ENCODE peak calls at places on chromosomes 2 and 18, in four cellular contexts. One of them, this sample, is unnamed.

GRCh38 chr2:232400244-232401015 is 6.2 kb upstream of the ALPG start:
- DNase-seq in BJ: no peak
- DNase-seq in astrocyte of the spinal cord: no peak
- DNase-seq in cardiac muscle cell: no peak
- DNase-seq in this sample: no peak

GRCh38 chr18:48922801-48923730 is 27.7 kb downstream of the SMAD7 start:
- DNase-seq in cardiac muscle cell: no peak
- DNase-seq in astrocyte of the spinal cord: peak; percentile 94
- DNase-seq in BJ: peak; percentile 87
- DNase-seq in this sample: peak; percentile 98

GRCh38 chr2:27765621-27766286 is 5.8 kb upstream of the MRPL33 start:
- DNase-seq in BJ: no peak
- DNase-seq in astrocyte of the spinal cord: no peak
- DNase-seq in cardiac muscle cell: no peak
- DNase-seq in this sample: peak; percentile 56

GRCh38 chr2:42195559-42195958 is 26.4 kb downstream of the EML4 start:
- DNase-seq in astrocyte of the spinal cord: peak; percentile 35
- DNase-seq in BJ: peak; percentile 20
- DNase-seq in cardiac muscle cell: no peak
- DNase-seq in this sample: peak; percentile 92

GRCh38 chr2:104584393-104584792 is 269.5 kb upstream of the POU3F3 start:
- DNase-seq in astrocyte of the spinal cord: no peak
- DNase-seq in cardiac muscle cell: no peak
- DNase-seq in BJ: no peak
- DNase-seq in this sample: no peak

GRCh38 chr18:79518028-79518682 is 122.4 kb downstream of the NFATC1 start:
- DNase-seq in astrocyte of the spinal cord: no peak
- DNase-seq in BJ: no peak
- DNase-seq in cardiac muscle cell: no peak
- DNase-seq in this sample: no peak

GRCh38 chr2:74261204-74261864 is 62.9 kb downstream of the MTHFD2 start:
- DNase-seq in BJ: no peak
- DNase-seq in astrocyte of the spinal cord: peak; percentile 12
- DNase-seq in cardiac muscle cell: peak; percentile 64
- DNase-seq in this sample: peak; percentile 39

GRCh38 chr2:109285244-109285651 is 156.2 kb downstream of the SH3RF3 start:
- DNase-seq in cardiac muscle cell: no peak
- DNase-seq in astrocyte of the spinal cord: peak; percentile 90
- DNase-seq in BJ: peak; percentile 8
- DNase-seq in this sample: peak; percentile 25

GRCh38 chr2:58870704-58871103 is 629.6 kb upstream of the FANCL start:
- DNase-seq in cardiac muscle cell: no peak
- DNase-seq in BJ: no peak
- DNase-seq in astrocyte of the spinal cord: no peak
- DNase-seq in this sample: peak; percentile 3

GRCh38 chr2:73993376-73993775 is 8.7 kb downstream of the TET3 start:
- DNase-seq in astrocyte of the spinal cord: no peak
- DNase-seq in BJ: no peak
- DNase-seq in cardiac muscle cell: no peak
- DNase-seq in this sample: no peak

GRCh38 chr2:96164459-96165184 is 19.4 kb upstream of the DUSP2 start:
- DNase-seq in cardiac muscle cell: no peak
- DNase-seq in astrocyte of the spinal cord: no peak
- DNase-seq in BJ: no peak
- DNase-seq in this sample: no peak

GRCh38 chr2:147989809-147990403 is 30.6 kb downstream of the ORC4 start:
- DNase-seq in cardiac muscle cell: peak; percentile 18
- DNase-seq in astrocyte of the spinal cord: peak; percentile 72
- DNase-seq in BJ: no peak
- DNase-seq in this sample: peak; percentile 71

GRCh38 chr2:182587831-182588230 is 128.2 kb upstream of the DNAJC10 start:
- DNase-seq in cardiac muscle cell: no peak
- DNase-seq in astrocyte of the spinal cord: peak; percentile 91
- DNase-seq in BJ: peak; percentile 91
- DNase-seq in this sample: peak; percentile 70

GRCh38 chr2:231308631-231309414 is 86.7 kb upstream of the B3GNT7 start:
- DNase-seq in astrocyte of the spinal cord: peak; percentile 83
- DNase-seq in BJ: no peak
- DNase-seq in cardiac muscle cell: no peak
- DNase-seq in this sample: no peak

GRCh38 chr18:74316257-74317180 is 880 bp downstream of the C18orf63 start:
- DNase-seq in BJ: peak; percentile 78
- DNase-seq in astrocyte of the spinal cord: peak; percentile 67
- DNase-seq in cardiac muscle cell: peak; percentile 44
- DNase-seq in this sample: peak; percentile 84

GRCh38 chr2:181163139-181163538 is 182.7 kb downstream of the UBE2E3 start:
- DNase-seq in cardiac muscle cell: no peak
- DNase-seq in BJ: no peak
- DNase-seq in astrocyte of the spinal cord: no peak
- DNase-seq in this sample: no peak

GRCh38 chr2:29417630-29418029 is 302.4 kb downstream of the CLIP4 start:
- DNase-seq in BJ: no peak
- DNase-seq in cardiac muscle cell: no peak
- DNase-seq in astrocyte of the spinal cord: no peak
- DNase-seq in this sample: no peak

GRCh38 chr2:118088051-118089014 is at the start of gene INSIG2:
- DNase-seq in cardiac muscle cell: peak; percentile 98
- DNase-seq in BJ: peak; percentile 78
- DNase-seq in astrocyte of the spinal cord: peak; percentile 97
- DNase-seq in this sample: peak; percentile 94

GRCh38 chr18:35451032-35451431 is 46.7 kb downstream of the INO80C start:
- DNase-seq in cardiac muscle cell: no peak
- DNase-seq in astrocyte of the spinal cord: no peak
- DNase-seq in BJ: no peak
- DNase-seq in this sample: no peak

GRCh38 chr2:223251656-223252229 is 199.8 kb downstream of the KCNE4 start:
- DNase-seq in astrocyte of the spinal cord: no peak
- DNase-seq in BJ: peak; percentile 26
- DNase-seq in cardiac muscle cell: no peak
- DNase-seq in this sample: no peak

GRCh38 chr2:223243233-223243632 is 191.2 kb downstream of the KCNE4 start:
- DNase-seq in cardiac muscle cell: no peak
- DNase-seq in astrocyte of the spinal cord: no peak
- DNase-seq in BJ: no peak
- DNase-seq in this sample: no peak

GRCh38 chr2:223247136-223247535 is 195.1 kb downstream of the KCNE4 start:
- DNase-seq in astrocyte of the spinal cord: peak; percentile 55
- DNase-seq in BJ: no peak
- DNase-seq in cardiac muscle cell: no peak
- DNase-seq in this sample: peak; percentile 54
- TF ChIP-seq CTCF in astrocyte of the spinal cord: peak; percentile 64
- TF ChIP-seq CTCF in BJ: peak; percentile 61
- TF ChIP-seq CTCF in cardiac muscle cell: peak; percentile 57
- TF ChIP-seq CTCF in this sample: peak; percentile 67

DNA sequence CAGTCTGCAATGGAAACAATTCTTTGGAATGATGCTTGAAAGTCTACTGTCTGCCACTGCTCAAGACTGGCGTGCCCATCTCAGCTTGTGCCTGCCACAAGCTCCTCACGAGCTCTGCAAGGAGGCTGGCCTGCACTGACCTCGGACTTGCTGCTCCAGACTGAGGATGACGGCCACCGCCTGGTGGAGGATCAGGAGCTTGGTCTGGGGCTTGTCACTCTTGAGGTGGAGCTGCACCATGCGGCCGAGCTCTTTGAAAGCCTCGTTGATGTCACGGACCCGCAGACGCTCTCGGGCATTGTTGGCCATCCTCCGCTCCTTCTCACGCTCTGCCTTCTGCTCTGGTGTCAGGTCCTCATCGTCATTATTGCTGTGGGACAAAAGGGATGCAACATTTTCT is 269.4 kb upstream of the CCDC68 start:
- DNase-seq in cardiac muscle cell: no peak
- DNase-seq in BJ: no peak
- DNase-seq in astrocyte of the spinal cord: no peak
- DNase-seq in this sample: no peak
- TF ChIP-seq CTCF in cardiac muscle cell: no peak
- TF ChIP-seq CTCF in BJ: no peak
- TF ChIP-seq CTCF in astrocyte of the spinal cord: no peak
- TF ChIP-seq CTCF in this sample: no peak

DNA sequence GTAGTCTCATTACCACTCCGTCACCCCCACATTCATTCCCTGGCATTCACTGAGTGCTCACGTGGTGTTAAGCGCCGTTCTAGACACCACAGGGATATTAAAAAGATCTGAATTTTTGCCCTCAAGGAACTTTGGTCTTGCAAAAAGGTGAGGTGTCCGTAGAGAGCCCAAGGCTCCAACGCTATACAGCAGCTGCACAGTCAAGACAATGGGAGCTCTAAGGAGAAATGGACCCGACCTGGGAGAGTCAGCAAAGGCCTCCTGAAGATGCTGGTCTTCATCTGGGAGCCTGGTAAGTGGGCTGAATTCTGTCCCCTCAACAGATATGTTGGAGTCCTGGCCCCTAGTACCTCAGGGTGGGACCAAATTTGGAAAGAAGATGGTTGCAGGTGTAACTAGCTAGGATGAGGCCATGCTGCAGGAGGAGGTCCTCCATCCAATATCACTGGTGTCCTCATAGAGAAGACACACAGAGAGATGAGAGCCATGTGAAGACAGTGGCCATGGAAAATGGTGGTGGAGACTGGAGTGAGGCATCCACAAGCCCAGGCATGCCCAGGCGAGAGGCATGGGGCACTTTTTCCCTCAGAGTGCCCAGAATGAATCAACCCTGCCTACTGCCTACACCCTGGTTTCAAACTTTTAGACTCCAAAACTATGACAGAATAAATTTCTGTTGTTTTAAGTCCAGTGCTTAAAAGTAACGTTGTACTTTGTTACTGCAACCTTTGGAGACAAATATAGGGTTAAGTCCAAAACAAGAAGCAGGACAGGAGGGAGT is 247.3 kb downstream of the TTC32 start:
- DNase-seq in cardiac muscle cell: no peak
- DNase-seq in BJ: no peak
- DNase-seq in astrocyte of the spinal cord: no peak
- DNase-seq in this sample: no peak
- TF ChIP-seq CTCF in cardiac muscle cell: no peak
- TF ChIP-seq CTCF in BJ: no peak
- TF ChIP-seq CTCF in astrocyte of the spinal cord: no peak
- TF ChIP-seq CTCF in this sample: no peak

DNA sequence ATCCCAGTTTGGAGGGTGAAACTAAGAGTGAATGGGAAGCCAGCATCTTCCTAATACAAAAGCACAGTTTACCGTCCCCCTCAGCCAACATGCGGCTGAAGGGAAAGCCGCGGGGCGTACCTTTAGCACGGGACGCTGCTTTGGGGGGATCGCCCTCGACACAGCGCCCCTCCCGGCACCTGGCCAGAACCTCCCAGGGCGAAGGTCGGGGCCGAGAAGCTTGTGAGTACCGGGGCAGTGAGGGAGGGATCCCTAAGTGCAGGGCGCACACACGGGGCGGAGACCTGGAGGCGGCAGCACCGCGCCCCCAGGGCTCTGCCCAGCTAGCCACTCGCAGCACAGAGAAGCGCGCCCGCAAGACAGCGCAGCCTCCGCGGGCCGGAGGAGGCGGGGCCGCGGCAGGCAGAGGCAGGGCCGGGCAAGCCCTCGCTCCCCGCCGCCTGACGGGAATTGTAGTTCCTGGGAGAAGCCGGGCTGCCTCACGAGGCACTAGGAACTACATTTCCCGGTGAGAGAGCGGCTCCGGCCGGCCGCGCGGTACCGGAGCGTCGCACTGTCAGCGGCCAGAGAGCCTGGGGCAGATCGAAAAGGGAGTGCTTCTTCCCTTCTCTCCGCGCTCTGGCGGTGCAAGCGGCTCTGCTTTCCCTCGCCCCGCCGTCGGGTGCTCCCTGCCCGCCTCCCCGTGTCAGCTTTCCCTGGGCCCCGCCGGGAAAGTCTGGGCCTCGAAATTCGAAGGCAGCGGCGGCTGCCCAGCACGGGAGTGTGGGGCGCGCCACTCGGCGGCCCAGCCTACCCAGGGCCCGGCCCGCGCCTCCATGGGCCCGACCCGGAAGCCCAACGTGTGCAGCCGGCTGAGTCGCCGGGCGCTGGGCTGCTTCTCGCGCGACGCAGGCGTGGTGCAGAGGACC is at the start of the genes DCAF17 and METTL8:
- DNase-seq in astrocyte of the spinal cord: peak; percentile 97
- DNase-seq in cardiac muscle cell: peak; percentile 97
- DNase-seq in BJ: peak; percentile 78
- DNase-seq in this sample: peak; percentile 95
- TF ChIP-seq CTCF in astrocyte of the spinal cord: peak; percentile 27
- TF ChIP-seq CTCF in cardiac muscle cell: peak; percentile 31
- TF ChIP-seq CTCF in BJ: peak; percentile 34
- TF ChIP-seq CTCF in this sample: peak; percentile 21

GRCh38 chr2:240260664-240261063 is 120.2 kb upstream of the OTOS start:
- DNase-seq in astrocyte of the spinal cord: no peak
- DNase-seq in cardiac muscle cell: no peak
- DNase-seq in BJ: no peak
- DNase-seq in this sample: no peak

GRCh38 chr2:240259924-240260529 is 119.6 kb upstream of the OTOS start:
- DNase-seq in BJ: no peak
- DNase-seq in cardiac muscle cell: no peak
- DNase-seq in astrocyte of the spinal cord: no peak
- DNase-seq in this sample: no peak

GRCh38 chr2:240257940-240258580 is 117.6 kb upstream of the OTOS start:
- DNase-seq in BJ: no peak
- DNase-seq in astrocyte of the spinal cord: no peak
- DNase-seq in cardiac muscle cell: no peak
- DNase-seq in this sample: no peak

GRCh38 chr2:240258685-240259084 is 118.2 kb upstream of the OTOS start:
- DNase-seq in BJ: no peak
- DNase-seq in astrocyte of the spinal cord: no peak
- DNase-seq in cardiac muscle cell: no peak
- DNase-seq in this sample: no peak

DNA sequence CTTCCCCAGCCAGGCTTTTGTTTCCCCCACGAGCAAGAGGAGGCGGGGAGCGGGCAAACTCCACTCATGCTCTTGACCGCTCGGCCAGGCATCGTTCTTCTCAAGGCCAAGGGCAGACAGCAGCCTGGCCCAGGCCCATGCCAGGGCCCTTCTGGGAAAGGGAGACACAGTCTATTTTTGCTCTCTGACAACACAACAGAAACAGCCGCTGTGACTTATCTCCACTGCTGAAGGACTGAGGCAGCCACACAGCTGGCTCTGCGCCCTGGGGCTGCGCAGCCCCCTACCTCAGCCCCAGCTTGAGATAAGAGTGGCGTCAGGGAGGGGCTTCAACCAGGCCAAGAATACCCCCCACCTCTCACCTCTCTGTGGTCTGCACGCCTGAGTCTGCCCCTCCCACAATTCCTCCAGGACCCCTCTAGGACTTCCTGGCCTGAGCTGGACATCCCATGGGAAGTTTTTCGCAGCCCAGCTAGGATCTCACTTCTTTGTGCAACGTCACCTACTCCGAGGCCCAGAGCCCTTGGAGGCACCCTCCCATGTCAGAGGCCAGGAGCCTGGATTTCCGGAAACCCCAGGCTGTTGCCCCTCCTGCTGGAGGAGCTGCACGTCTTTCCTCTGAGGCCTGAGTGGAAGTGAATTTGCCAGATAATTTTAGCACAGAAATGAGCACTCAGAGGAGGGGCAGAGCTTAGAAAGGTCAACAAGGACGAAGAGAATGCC is 118.9 kb upstream of the OTOS start:
- DNase-seq in BJ: no peak
- DNase-seq in cardiac muscle cell: no peak
- DNase-seq in astrocyte of the spinal cord: no peak
- DNase-seq in this sample: peak; percentile 16
- TF ChIP-seq CTCF in BJ: no peak
- TF ChIP-seq CTCF in cardiac muscle cell: peak; percentile 37
- TF ChIP-seq CTCF in astrocyte of the spinal cord: no peak
- TF ChIP-seq CTCF in this sample: no peak